ENCODE peak calls at places on chromosomes 2 and 18, in four cellular contexts. One of them, this sample, is unnamed.

GRCh38 chr2:147424766-147425165 is 420.1 kb upstream of the ACVR2A start:
- DNase-seq in right atrium auricular region: no peak
- DNase-seq in foreskin fibroblast: no peak
- DNase-seq in A549: no peak
- DNase-seq in this sample: no peak

GRCh38 chr2:234512884-234513669 is 16.2 kb upstream of the ARL4C start:
- DNase-seq in A549: no peak
- DNase-seq in right atrium auricular region: no peak
- DNase-seq in foreskin fibroblast: peak; percentile 40
- DNase-seq in this sample: peak; percentile 48

GRCh38 chr18:9779630-9780029 is 71.5 kb downstream of the RAB31 start:
- DNase-seq in right atrium auricular region: no peak
- DNase-seq in A549: no peak
- DNase-seq in foreskin fibroblast: no peak
- DNase-seq in this sample: peak; percentile 57

GRCh38 chr2:216687111-216687510 is 8.2 kb downstream of the IGFBP5 start:
- DNase-seq in A549: no peak
- DNase-seq in right atrium auricular region: no peak
- DNase-seq in foreskin fibroblast: no peak
- DNase-seq in this sample: no peak

GRCh38 chr2:120398961-120399888 is 53.3 kb downstream of the INHBB start:
- DNase-seq in A549: peak; percentile 94
- DNase-seq in right atrium auricular region: no peak
- DNase-seq in foreskin fibroblast: no peak
- DNase-seq in this sample: no peak

GRCh38 chr2:240556553-240557100 is 1.2 kb downstream of the ANKMY1 start:
- DNase-seq in foreskin fibroblast: no peak
- DNase-seq in right atrium auricular region: no peak
- DNase-seq in A549: peak; percentile 56
- DNase-seq in this sample: peak; percentile 50

GRCh38 chr2:146587291-146587713 is 1257.5 kb upstream of the ACVR2A start:
- DNase-seq in right atrium auricular region: no peak
- DNase-seq in foreskin fibroblast: no peak
- DNase-seq in A549: no peak
- DNase-seq in this sample: no peak

GRCh38 chr2:54834721-54835120 is 111.3 kb downstream of the EML6 start:
- DNase-seq in A549: no peak
- DNase-seq in right atrium auricular region: no peak
- DNase-seq in foreskin fibroblast: no peak
- DNase-seq in this sample: no peak

GRCh38 chr2:148614332-148615049 is 30.1 kb upstream of the EPC2 start:
- DNase-seq in A549: peak; percentile 4
- DNase-seq in foreskin fibroblast: no peak
- DNase-seq in right atrium auricular region: no peak
- DNase-seq in this sample: peak; percentile 14

GRCh38 chr2:49262815-49263560 is 108.7 kb upstream of the FSHR start:
- DNase-seq in foreskin fibroblast: no peak
- DNase-seq in right atrium auricular region: no peak
- DNase-seq in A549: no peak
- DNase-seq in this sample: no peak

GRCh38 chr2:208657468-208657867 is 250.9 kb downstream of the PTH2R start:
- DNase-seq in A549: no peak
- DNase-seq in right atrium auricular region: no peak
- DNase-seq in foreskin fibroblast: no peak
- DNase-seq in this sample: no peak

GRCh38 chr2:104429978-104430740 is 423.8 kb upstream of the POU3F3 start:
- DNase-seq in A549: no peak
- DNase-seq in right atrium auricular region: no peak
- DNase-seq in foreskin fibroblast: no peak
- DNase-seq in this sample: no peak

GRCh38 chr18:60069145-60069544 is 169.3 kb downstream of the PMAIP1 start:
- DNase-seq in right atrium auricular region: no peak
- DNase-seq in foreskin fibroblast: no peak
- DNase-seq in A549: no peak
- DNase-seq in this sample: no peak

GRCh38 chr2:58569460-58570185 is 328.5 kb upstream of the FANCL start:
- DNase-seq in right atrium auricular region: no peak
- DNase-seq in foreskin fibroblast: peak; percentile 0
- DNase-seq in A549: no peak
- DNase-seq in this sample: no peak

GRCh38 chr18:57273194-57273593 is 79.2 kb upstream of the ST8SIA3 start:
- DNase-seq in A549: no peak
- DNase-seq in right atrium auricular region: no peak
- DNase-seq in foreskin fibroblast: no peak
- DNase-seq in this sample: no peak

GRCh38 chr2:96802281-96802595 is 13.8 kb upstream of the CNNM3 start:
- DNase-seq in right atrium auricular region: no peak
- DNase-seq in A549: no peak
- DNase-seq in foreskin fibroblast: no peak
- DNase-seq in this sample: no peak

GRCh38 chr2:233418052-233418760 is 63.9 kb downstream of the DGKD start:
- DNase-seq in right atrium auricular region: peak; percentile 11
- DNase-seq in A549: no peak
- DNase-seq in foreskin fibroblast: no peak
- DNase-seq in this sample: no peak

GRCh38 chr18:9628984-9629383 is 14.6 kb upstream of the PPP4R1 start:
- DNase-seq in foreskin fibroblast: no peak
- DNase-seq in A549: no peak
- DNase-seq in right atrium auricular region: no peak
- DNase-seq in this sample: no peak

GRCh38 chr2:241041557-241042158 is 43.2 kb downstream of the SNED1 start:
- DNase-seq in right atrium auricular region: peak; percentile 18
- DNase-seq in foreskin fibroblast: no peak
- DNase-seq in A549: no peak
- DNase-seq in this sample: no peak

GRCh38 chr2:197453914-197454398 is 604 bp downstream of the COQ10B start:
- DNase-seq in foreskin fibroblast: peak; percentile 93
- DNase-seq in A549: peak; percentile 53
- DNase-seq in right atrium auricular region: peak; percentile 88
- DNase-seq in this sample: peak; percentile 94

GRCh38 chr18:34196231-34196630 is 28.5 kb downstream of the NOL4 start:
- DNase-seq in A549: no peak
- DNase-seq in foreskin fibroblast: no peak
- DNase-seq in right atrium auricular region: no peak
- DNase-seq in this sample: no peak

GRCh38 chr2:128591022-128591840 is 272.6 kb upstream of the HS6ST1 start:
- DNase-seq in A549: no peak
- DNase-seq in right atrium auricular region: peak; percentile 42
- DNase-seq in foreskin fibroblast: no peak
- DNase-seq in this sample: no peak

GRCh38 chr2:239283961-239284801 is 116.6 kb downstream of the HDAC4 start:
- DNase-seq in A549: no peak
- DNase-seq in right atrium auricular region: no peak
- DNase-seq in foreskin fibroblast: no peak
- DNase-seq in this sample: no peak

GRCh38 chr2:231565915-231566594 is 26.6 kb upstream of the TEX44 start:
- DNase-seq in foreskin fibroblast: no peak
- DNase-seq in A549: no peak
- DNase-seq in right atrium auricular region: no peak
- DNase-seq in this sample: no peak

GRCh38 chr2:105391058-105391627 is 7.7 kb downstream of the FHL2 start:
- DNase-seq in right atrium auricular region: no peak
- DNase-seq in A549: no peak
- DNase-seq in foreskin fibroblast: no peak
- DNase-seq in this sample: no peak

GRCh38 chr2:190804182-190804795 is 76.3 kb upstream of the GLS start:
- DNase-seq in A549: no peak
- DNase-seq in right atrium auricular region: no peak
- DNase-seq in foreskin fibroblast: no peak
- DNase-seq in this sample: peak; percentile 63

GRCh38 chr2:95552911-95553310 is 38.9 kb upstream of the TRIM43 start:
- DNase-seq in right atrium auricular region: peak; percentile 64
- DNase-seq in foreskin fibroblast: peak; percentile 21
- DNase-seq in A549: no peak
- DNase-seq in this sample: no peak

GRCh38 chr18:55633032-55633431 is 45.0 kb upstream of the TCF4 start:
- DNase-seq in A549: no peak
- DNase-seq in foreskin fibroblast: peak; percentile 5
- DNase-seq in right atrium auricular region: no peak
- DNase-seq in this sample: peak; percentile 31

GRCh38 chr2:169768262-169768995 is 30.2 kb upstream of the SSB start:
- DNase-seq in A549: no peak
- DNase-seq in foreskin fibroblast: no peak
- DNase-seq in right atrium auricular region: no peak
- DNase-seq in this sample: no peak

GRCh38 chr18:12455511-12455910 is 47.8 kb downstream of the PRELID3A start:
- DNase-seq in A549: no peak
- DNase-seq in foreskin fibroblast: peak; percentile 18
- DNase-seq in right atrium auricular region: no peak
- DNase-seq in this sample: peak; percentile 14

GRCh38 chr2:128626758-128627515 is 308.3 kb upstream of the HS6ST1 start:
- DNase-seq in right atrium auricular region: no peak
- DNase-seq in A549: no peak
- DNase-seq in foreskin fibroblast: no peak
- DNase-seq in this sample: no peak

GRCh38 chr2:74481961-74482800 is 617 bp downstream of the CCDC142 start:
- DNase-seq in right atrium auricular region: no peak
- DNase-seq in A549: no peak
- DNase-seq in foreskin fibroblast: no peak
- DNase-seq in this sample: no peak

GRCh38 chr2:139142252-139142651 is 362.1 kb upstream of the NXPH2 start:
- DNase-seq in right atrium auricular region: no peak
- DNase-seq in foreskin fibroblast: peak; percentile 9
- DNase-seq in A549: no peak
- DNase-seq in this sample: peak; percentile 50

GRCh38 chr2:9765611-9766531 is 77.4 kb upstream of the TAF1B start:
- DNase-seq in right atrium auricular region: no peak
- DNase-seq in A549: no peak
- DNase-seq in foreskin fibroblast: no peak
- DNase-seq in this sample: peak; percentile 41

GRCh38 chr2:20444113-20444992 is 2.5 kb upstream of the RHOB start:
- DNase-seq in A549: no peak
- DNase-seq in right atrium auricular region: peak; percentile 63
- DNase-seq in foreskin fibroblast: no peak
- DNase-seq in this sample: peak; percentile 82

GRCh38 chr2:101145406-101145805 is 5.8 kb downstream of the TBC1D8 start:
- DNase-seq in A549: no peak
- DNase-seq in right atrium auricular region: no peak
- DNase-seq in foreskin fibroblast: no peak
- DNase-seq in this sample: peak; percentile 41
- H3K4me3 ChIP-seq in A549: peak overlapping the region; percentile 6
- H3K4me3 ChIP-seq in right atrium auricular region: no peak overlapping the region
- H3K4me3 ChIP-seq in foreskin fibroblast: no peak overlapping the region
- H3K4me3 ChIP-seq in this sample: no peak overlapping the region

GRCh38 chr2:56192664-56193305 is 9.0 kb downstream of the CCDC85A start:
- DNase-seq in foreskin fibroblast: no peak
- DNase-seq in A549: no peak
- DNase-seq in right atrium auricular region: no peak
- DNase-seq in this sample: no peak
- TF ChIP-seq CTCF in foreskin fibroblast: no peak
- TF ChIP-seq CTCF in A549: no peak
- TF ChIP-seq CTCF in right atrium auricular region: no peak
- TF ChIP-seq CTCF in this sample: no peak

DNA sequence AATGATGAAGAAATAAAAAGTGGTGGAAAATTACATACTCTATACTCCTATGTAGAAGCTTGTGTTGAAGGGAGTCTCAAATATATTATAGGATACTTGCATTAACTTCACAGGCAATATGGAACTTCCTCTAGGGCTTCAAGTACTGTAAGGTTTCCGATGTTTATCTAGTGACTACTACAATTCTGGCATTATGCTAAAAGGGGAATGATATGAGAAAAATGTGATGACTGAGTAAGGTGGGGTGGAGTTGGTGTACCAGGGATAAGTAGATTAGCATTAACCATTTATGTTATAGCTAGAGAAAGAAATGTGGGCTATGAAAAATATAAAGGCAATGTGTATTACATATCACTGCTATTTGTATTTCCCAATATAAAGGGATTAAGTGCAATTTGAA is 229.5 kb downstream of the DCC start:
- DNase-seq in A549: no peak
- DNase-seq in foreskin fibroblast: peak; percentile 18
- DNase-seq in right atrium auricular region: no peak
- DNase-seq in this sample: no peak
- H3K4me3 ChIP-seq in A549: no peak overlapping the region
- H3K4me3 ChIP-seq in foreskin fibroblast: no peak overlapping the region
- H3K4me3 ChIP-seq in right atrium auricular region: no peak overlapping the region
- H3K4me3 ChIP-seq in this sample: no peak overlapping the region

GRCh38 chr18:3651266-3651665 is 201.3 kb downstream of the TGIF1 start:
- DNase-seq in A549: no peak
- DNase-seq in right atrium auricular region: no peak
- DNase-seq in foreskin fibroblast: no peak
- DNase-seq in this sample: no peak

GRCh38 chr18:3654442-3655253 is 204.7 kb downstream of the TGIF1 start:
- DNase-seq in A549: no peak
- DNase-seq in right atrium auricular region: no peak
- DNase-seq in foreskin fibroblast: no peak
- DNase-seq in this sample: no peak

GRCh38 chr18:3653859-3654441 is 204.0 kb downstream of the TGIF1 start:
- DNase-seq in foreskin fibroblast: no peak
- DNase-seq in A549: no peak
- DNase-seq in right atrium auricular region: no peak
- DNase-seq in this sample: no peak

GRCh38 chr18:3653263-3653858 is 203.4 kb downstream of the TGIF1 start:
- DNase-seq in right atrium auricular region: no peak
- DNase-seq in A549: no peak
- DNase-seq in foreskin fibroblast: no peak
- DNase-seq in this sample: no peak

DNA sequence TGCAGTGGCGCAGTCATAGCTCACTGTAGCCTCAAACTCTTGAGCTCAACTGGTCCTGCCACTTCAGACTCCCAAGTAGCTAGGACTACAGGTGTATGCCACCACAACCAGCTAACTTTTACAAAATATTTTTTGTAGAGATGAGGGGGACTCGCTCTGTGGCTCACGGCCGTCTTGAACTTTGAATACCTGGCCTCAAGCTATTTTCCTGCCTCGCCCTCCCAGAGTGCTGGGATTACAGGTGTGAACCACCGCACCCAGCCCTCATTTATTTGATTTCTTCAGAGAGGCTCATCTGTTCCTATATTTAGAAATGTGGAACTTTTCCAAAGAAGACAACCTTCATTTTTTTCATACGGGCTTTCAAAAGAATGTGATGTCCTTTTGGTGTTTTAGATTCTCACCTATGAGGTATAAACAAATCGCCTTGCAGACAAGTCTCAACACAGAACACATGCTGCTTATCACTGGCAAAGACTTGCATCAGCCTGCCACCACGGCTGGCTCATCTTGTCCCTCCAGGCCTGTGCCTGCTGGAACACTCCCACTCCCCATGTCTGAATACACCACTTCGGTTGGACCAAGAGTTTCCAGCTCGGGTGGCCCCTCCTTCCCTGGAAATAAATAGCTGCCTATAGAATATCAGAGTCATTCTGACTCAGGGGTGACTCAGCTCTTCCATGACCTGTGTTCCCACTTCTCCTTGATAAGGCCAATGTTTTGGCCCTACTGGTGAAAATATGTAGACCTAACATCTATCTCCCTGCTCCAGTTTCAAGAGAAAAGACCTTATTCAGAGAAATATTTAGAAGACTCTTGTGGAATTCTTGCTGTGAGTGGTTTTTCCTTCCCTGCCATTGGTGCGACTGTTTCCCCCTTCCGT is 202.6 kb downstream of the TGIF1 start:
- DNase-seq in foreskin fibroblast: peak; percentile 90
- DNase-seq in right atrium auricular region: peak; percentile 88
- DNase-seq in A549: peak; percentile 89
- DNase-seq in this sample: peak; percentile 99
- TF ChIP-seq CTCF in foreskin fibroblast: no peak
- TF ChIP-seq CTCF in right atrium auricular region: peak; percentile 11
- TF ChIP-seq CTCF in A549: no peak
- TF ChIP-seq CTCF in this sample: peak; percentile 15

This sample was measured in fibroblast of pulmonary artery.